ENCODE peak calls at places on chromosomes 3 and 15, in five cellular contexts. N is mammary epithelial cell, K is fibroblast of the aortic adventitia, C is pancreas, U is brain microvascular endothelial cell. E is an unnamed sample.

GRCh38 chr3:183911763-183912506 is 27.3 kb upstream of the PARL start:
- DNase-seq in N (no peak), K (no peak), C (no peak), U (no peak), E (no peak)

GRCh38 chr3:179196700-179197099 is 48.5 kb downstream of the PIK3CA start:
- DNase-seq in N (no peak), K (no peak), C (no peak), U (no peak), E (no peak)

GRCh38 chr15:50764331-50765201 is 940 bp downstream of the SPPL2A start:
- DNase-seq in N (peak; percentile 24), K (peak; percentile 52), C (no peak), U (no peak), E (no peak)

GRCh38 chr3:176633511-176633910 is 563.8 kb downstream of the TBL1XR1 start:
- DNase-seq in N (no peak), K (no peak), C (no peak), U (no peak), E (no peak)

GRCh38 chr15:22913646-22914380 is 66.4 kb downstream of the CYFIP1 start:
- DNase-seq in N (no peak), K (no peak), C (no peak), U (no peak), E (no peak)

GRCh38 chr3:57659810-57660439 is 33.0 kb downstream of the DENND6A start:
- DNase-seq in N (peak; percentile 26), K (no peak), C (no peak), U (no peak), E (no peak)

GRCh38 chr15:87777054-87777498 is 479.5 kb downstream of the NTRK3 start:
- DNase-seq in N (peak; percentile 46), K (peak; percentile 76), C (no peak), U (peak; percentile 70), E (peak; percentile 85)

GRCh38 chr3:69444980-69445379 is 59.1 kb upstream of the FRMD4B start:
- DNase-seq in N (peak; percentile 63), K (peak; percentile 47), C (no peak), U (no peak), E (no peak)

GRCh38 chr3:24521306-24522154 is 26.9 kb upstream of the THRB start:
- DNase-seq in N (peak; percentile 48), K (peak; percentile 25), C (peak; percentile 72), U (no peak), E (no peak)

GRCh38 chr15:28992996-28993719 is 107.4 kb downstream of the APBA2 start:
- DNase-seq in N (no peak), K (no peak), C (no peak), U (no peak), E (no peak)

GRCh38 chr3:43632269-43632733 is 10.5 kb upstream of the ANO10 start:
- DNase-seq in N (peak; percentile 81), K (peak; percentile 81), C (no peak), U (peak; percentile 60), E (no peak)

GRCh38 chr15:63815796-63816533 is 17.8 kb downstream of the HERC1 start:
- DNase-seq in N (no peak), K (peak; percentile 46), C (no peak), U (no peak), E (peak; percentile 5)

GRCh38 chr3:10964537-10965167 is 27.9 kb upstream of the SLC6A1 start:
- DNase-seq in N (peak; percentile 11), K (no peak), C (no peak), U (peak; percentile 27), E (no peak)

GRCh38 chr15:87874896-87875661 is 381.5 kb downstream of the NTRK3 start:
- DNase-seq in N (no peak), K (peak; percentile 13), C (no peak), U (no peak), E (peak; percentile 78)

GRCh38 chr15:63915888-63916731 is 82.4 kb upstream of the HERC1 start:
- DNase-seq in N (no peak), K (peak; percentile 18), C (no peak), U (no peak), E (no peak)

GRCh38 chr3:48503406-48504050 is 446 bp downstream of the SHISA5 start:
- DNase-seq in N (peak; percentile 30), K (peak; percentile 55), C (peak; percentile 49), U (peak; percentile 29), E (no peak)

GRCh38 chr15:67914537-67915373 is 74.9 kb upstream of the RNU6-1 start:
- DNase-seq in N (no peak), K (peak; percentile 73), C (peak; percentile 52), U (peak; percentile 16), E (no peak)

GRCh38 chr15:75452968-75453702 is 1.6 kb upstream of the SIN3A start:
- DNase-seq in N (peak; percentile 17), K (peak; percentile 11), C (peak; percentile 70), U (peak; percentile 14), E (no peak)

GRCh38 chr15:45376300-45376928 is 1.9 kb downstream of the GATM start:
- DNase-seq in N (no peak), K (no peak), C (no peak), U (no peak), E (no peak)

GRCh38 chr3:138862531-138862923 is 27.8 kb upstream of the PIK3CB start:
- DNase-seq in N (peak; percentile 66), K (no peak), C (peak; percentile 72), U (peak; percentile 11), E (no peak)

GRCh38 chr15:70535071-70535954 is 228.0 kb downstream of the UACA start:
- DNase-seq in N (no peak), K (no peak), C (no peak), U (no peak), E (no peak)

GRCh38 chr15:92989469-92989868 is 89.3 kb downstream of the CHD2 start:
- DNase-seq in N (no peak), K (no peak), C (no peak), U (no peak), E (no peak)

GRCh38 chr3:128649264-128649663 is 1.4 kb downstream of the RPN1 start:
- DNase-seq in N (peak; percentile 8), K (peak; percentile 9), C (no peak), U (no peak), E (no peak)

GRCh38 chr15:38554354-38554753 is 10.3 kb downstream of the RASGRP1 start:
- DNase-seq in N (no peak), K (no peak), C (no peak), U (peak; percentile 27), E (no peak)

GRCh38 chr3:12948891-12949711 is 107.7 kb upstream of the RPL32 start:
- DNase-seq in N (peak; percentile 28), K (peak; percentile 24), C (no peak), U (peak; percentile 10), E (no peak)

GRCh38 chr15:96363692-96364091 is 33.2 kb downstream of the NR2F2 start:
- DNase-seq in N (no peak), K (no peak), C (no peak), U (no peak), E (no peak)

GRCh38 chr15:98873441-98874218 is 134.0 kb downstream of the PGPEP1L start:
- DNase-seq in N (peak; percentile 90), K (peak; percentile 78), C (no peak), U (peak; percentile 78), E (peak; percentile 66)

GRCh38 chr3:179450901-179451334 is 352 bp downstream of the GNB4 start:
- DNase-seq in N (peak; percentile 42), K (no peak), C (peak; percentile 14), U (peak; percentile 25), E (no peak)

GRCh38 chr3:146653978-146654377 is 48.8 kb upstream of the PLSCR5 start:
- DNase-seq in N (no peak), K (no peak), C (no peak), U (no peak), E (no peak)

GRCh38 chr15:60074181-60074885 is 70.2 kb downstream of the FOXB1 start:
- DNase-seq in N (no peak), K (peak; percentile 49), C (no peak), U (peak; percentile 24), E (no peak)

GRCh38 chr3:178384302-178384939 is 151.8 kb upstream of the KCNMB2 start:
- DNase-seq in N (no peak), K (peak; percentile 49), C (no peak), U (peak; percentile 22), E (no peak)

GRCh38 chr15:77180270-77180669 is 109.4 kb upstream of the TSPAN3 start:
- DNase-seq in N (no peak), K (no peak), C (no peak), U (no peak), E (no peak)

GRCh38 chr15:77185242-77185785 is 114.4 kb upstream of the TSPAN3 start:
- DNase-seq in N (no peak), K (peak; percentile 15), C (no peak), U (no peak), E (no peak)

GRCh38 chr15:77181305-77182074 is 110.6 kb upstream of the TSPAN3 start:
- DNase-seq in N (no peak), K (no peak), C (no peak), U (no peak), E (no peak)

GRCh38 chr15:77180757-77181156 is 109.8 kb upstream of the TSPAN3 start:
- DNase-seq in N (peak; percentile 32), K (peak; percentile 19), C (no peak), U (no peak), E (peak; percentile 20)

GRCh38 chr15:77183066-77183465 is 112.2 kb upstream of the TSPAN3 start:
- DNase-seq in N (no peak), K (no peak), C (no peak), U (no peak), E (no peak)
- H3K4me3 ChIP-seq in N (no peak overlapping the region), K (no peak overlapping the region), C (no peak overlapping the region), U (no peak overlapping the region), E (no peak overlapping the region)

DNA sequence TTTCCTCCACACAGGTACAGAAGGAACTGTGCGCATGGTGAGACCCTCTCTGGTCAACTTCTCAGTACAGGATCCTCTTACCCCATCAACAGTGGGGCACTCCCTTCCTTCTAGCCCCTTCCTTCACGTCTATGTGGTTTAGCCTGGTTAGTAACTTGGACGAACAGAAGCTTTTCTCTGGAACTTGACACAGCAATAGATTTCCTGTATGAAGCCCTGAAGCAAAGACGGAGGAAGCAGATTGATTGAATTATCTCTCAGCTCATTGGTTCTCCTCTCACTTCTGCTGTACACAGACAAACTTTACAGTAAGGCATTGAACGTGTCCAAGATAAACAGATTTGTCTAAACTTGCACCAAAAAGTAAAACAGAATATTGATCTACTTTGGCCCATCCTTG is at the start of gene CD200R1:
- DNase-seq in N (no peak), K (no peak), C (no peak), U (no peak), E (no peak)
- TF ChIP-seq CTCF in N (no peak), K (no peak), C (no peak), U (no peak), E (no peak)

DNA sequence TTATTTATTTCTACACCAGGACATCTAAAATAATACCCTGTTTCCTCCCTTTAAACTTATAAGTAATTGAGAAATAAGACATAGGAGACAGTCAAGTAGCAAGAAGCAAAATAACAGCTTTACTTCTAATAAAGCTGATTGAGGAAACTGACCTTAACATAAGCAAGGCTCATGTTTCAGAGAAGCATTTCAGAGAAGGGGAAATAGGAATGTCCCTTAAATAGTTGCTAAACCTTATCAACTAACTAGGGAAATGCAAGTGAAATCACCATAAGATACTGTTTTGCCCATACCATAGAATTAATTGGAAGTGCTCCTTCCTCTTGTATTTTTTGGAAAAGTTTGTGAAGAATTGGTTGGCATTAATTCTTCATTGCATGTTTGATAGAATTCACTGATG is 84.9 kb downstream of the B3GALNT1 start:
- DNase-seq in N (no peak), K (no peak), C (no peak), U (no peak), E (no peak)
- H3K4me3 ChIP-seq in N (no peak overlapping the region), K (no peak overlapping the region), C (no peak overlapping the region), U (no peak overlapping the region), E (no peak overlapping the region)

GRCh38 chr3:160720123-160720746 is 35.8 kb upstream of the PPM1L start:
- DNase-seq in N (no peak), K (no peak), C (no peak), U (no peak), E (no peak)
- TF ChIP-seq CTCF in N (peak; percentile 33), K (no peak), C (no peak), U (peak; percentile 42), E (peak; percentile 4)